ENCODE peak calls at places on chromosomes 2 and 18, in seven cellular contexts. O, Z, T, H, G, C and J are unnamed samples.

GRCh38 chr2:234495801-234496441 is 960 bp downstream of the ARL4C start:
- DNase-seq in T (peak; percentile 72), G (peak; percentile 33), C (peak; percentile 43), Z (peak; percentile 30), H (peak; percentile 41), O (peak; percentile 69), J (no peak)

GRCh38 chr18:74132201-74132600 is 15.4 kb downstream of the FBXO15 start:
- DNase-seq in T (no peak), G (no peak), O (no peak), C (no peak), Z (no peak), H (no peak), J (no peak)

GRCh38 chr18:39297225-39297624 is 1731.6 kb upstream of the CELF4 start:
- DNase-seq in H (no peak), O (no peak), T (no peak), Z (no peak), G (no peak), C (no peak), J (no peak)

GRCh38 chr18:37541517-37541916 is 24.1 kb downstream of the CELF4 start:
- DNase-seq in G (no peak), C (no peak), O (no peak), H (no peak), Z (no peak), T (no peak), J (no peak)

GRCh38 chr2:172103471-172104292 is 982 bp upstream of the DLX2 start:
- DNase-seq in T (peak; percentile 89), Z (peak; percentile 92), O (peak; percentile 82), C (peak; percentile 84), H (peak; percentile 57), G (peak; percentile 91), J (peak; percentile 91)

GRCh38 chr2:199459286-199460100 is 1.8 kb upstream of the SATB2 start:
- DNase-seq in Z (peak; percentile 95), T (peak; percentile 95), G (peak; percentile 88), O (peak; percentile 71), H (peak; percentile 55), C (peak; percentile 93), J (peak; percentile 96)

GRCh38 chr2:32836961-32837360 is 109.8 kb upstream of the LTBP1 start:
- DNase-seq in Z (no peak), C (no peak), O (no peak), H (no peak), G (no peak), T (no peak), J (no peak)

GRCh38 chr18:44130365-44130942 is 550.2 kb upstream of the SETBP1 start:
- DNase-seq in C (peak; percentile 53), G (peak; percentile 27), O (no peak), H (no peak), Z (peak; percentile 54), T (no peak), J (peak; percentile 64)

GRCh38 chr2:184541591-184541990 is 56.7 kb upstream of the ZNF804A start:
- DNase-seq in G (no peak), O (no peak), T (no peak), H (no peak), C (no peak), Z (no peak), J (no peak)

GRCh38 chr2:56130463-56131070 is 53.2 kb upstream of the CCDC85A start:
- DNase-seq in T (no peak), Z (peak; percentile 66), O (no peak), H (no peak), C (peak; percentile 60), G (no peak), J (peak; percentile 47)

GRCh38 chr18:9434240-9434701 is 41.0 kb upstream of the RALBP1 start:
- DNase-seq in G (no peak), Z (no peak), C (no peak), T (no peak), H (no peak), O (no peak), J (no peak)

GRCh38 chr2:71781695-71782228 is 328.4 kb downstream of the DYSF start:
- DNase-seq in T (no peak), O (peak; percentile 7), H (no peak), G (no peak), C (no peak), Z (no peak), J (no peak)

GRCh38 chr2:234430892-234431291 is 66.0 kb downstream of the ARL4C start:
- DNase-seq in H (no peak), G (no peak), Z (no peak), O (no peak), T (no peak), C (no peak), J (no peak)

GRCh38 chr2:52676056-52676455 is 1091.5 kb upstream of the CHAC2 start:
- DNase-seq in H (no peak), G (no peak), C (no peak), T (no peak), Z (no peak), O (no peak), J (no peak)

GRCh38 chr2:151853070-151853758 is 25.0 kb upstream of the ARL5A start:
- DNase-seq in G (no peak), O (no peak), C (no peak), Z (no peak), H (no peak), T (no peak), J (no peak)

GRCh38 chr2:240644171-240644651 is 18.9 kb downstream of the GPR35 start:
- DNase-seq in T (peak; percentile 49), H (no peak), Z (no peak), G (no peak), C (no peak), O (peak; percentile 44), J (peak; percentile 41)

GRCh38 chr2:190412971-190413370 is 4.8 kb downstream of the MFSD6 start:
- DNase-seq in O (no peak), H (no peak), T (no peak), C (peak; percentile 33), Z (no peak), G (no peak), J (no peak)

GRCh38 chr2:227366861-227367800 is 12.0 kb downstream of the TM4SF20 start:
- DNase-seq in Z (peak; percentile 95), O (no peak), G (no peak), T (no peak), C (peak; percentile 62), H (no peak), J (no peak)

GRCh38 chr2:134295441-134295840 is 41.6 kb downstream of the MGAT5 start:
- DNase-seq in H (no peak), T (no peak), O (no peak), G (no peak), Z (no peak), C (no peak), J (no peak)

GRCh38 chr2:235347691-235348090 is 146.2 kb upstream of the AGAP1 start:
- DNase-seq in Z (peak; percentile 42), O (no peak), C (peak; percentile 56), T (no peak), G (no peak), H (no peak), J (peak; percentile 86)

GRCh38 chr2:171266102-171266501 is 105.4 kb upstream of the TLK1 start:
- DNase-seq in C (no peak), O (no peak), H (no peak), G (no peak), Z (no peak), T (no peak), J (no peak)

GRCh38 chr2:61887684-61888303 is 662 bp downstream of the CCT4 start:
- DNase-seq in T (no peak), G (peak; percentile 49), H (no peak), O (no peak), C (peak; percentile 53), Z (peak; percentile 51), J (peak; percentile 40)

GRCh38 chr2:105809099-105809473 is 64.4 kb downstream of the NCK2 start:
- DNase-seq in C (peak; percentile 53), G (no peak), O (no peak), H (no peak), T (no peak), Z (no peak), J (no peak)
- H3K4me3 ChIP-seq in C (no peak overlapping the region), G (no peak overlapping the region), O (no peak overlapping the region), H (peak overlapping the region; percentile 2), T (no peak overlapping the region), Z (no peak overlapping the region), J (no peak overlapping the region)

GRCh38 chr2:101341901-101342624 is 33.6 kb upstream of the RNF149 start:
- DNase-seq in T (peak; percentile 83), H (peak; percentile 62), Z (peak; percentile 81), C (peak; percentile 73), G (peak; percentile 80), O (peak; percentile 85), J (peak; percentile 80)

GRCh38 chr2:101342625-101343008 is 34.1 kb upstream of the RNF149 start:
- DNase-seq in O (no peak), C (no peak), Z (no peak), G (no peak), T (no peak), H (no peak), J (no peak)

GRCh38 chr2:101340141-101340541 is 31.6 kb upstream of the RNF149 start:
- DNase-seq in Z (peak; percentile 29), G (no peak), H (no peak), O (no peak), C (no peak), T (no peak), J (no peak)

GRCh38 chr2:101339236-101339865 is 30.9 kb upstream of the RNF149 start:
- DNase-seq in T (no peak), C (no peak), H (no peak), O (no peak), Z (no peak), G (no peak), J (no peak)

GRCh38 chr2:101341421-101341820 is 32.9 kb upstream of the RNF149 start:
- DNase-seq in G (no peak), H (no peak), T (no peak), O (no peak), Z (no peak), C (no peak), J (peak; percentile 52)
- H3K4me3 ChIP-seq in G (no peak overlapping the region), H (no peak overlapping the region), T (no peak overlapping the region), O (no peak overlapping the region), Z (no peak overlapping the region), C (no peak overlapping the region), J (no peak overlapping the region)

GRCh38 chr2:109195193-109196045 is 66.4 kb downstream of the SH3RF3 start:
- DNase-seq in G (no peak), O (peak; percentile 40), C (no peak), Z (peak; percentile 34), H (no peak), T (peak; percentile 45), J (no peak)
- H3K4me3 ChIP-seq in G (no peak overlapping the region), O (no peak overlapping the region), C (no peak overlapping the region), Z (no peak overlapping the region), H (no peak overlapping the region), T (no peak overlapping the region), J (no peak overlapping the region)

DNA sequence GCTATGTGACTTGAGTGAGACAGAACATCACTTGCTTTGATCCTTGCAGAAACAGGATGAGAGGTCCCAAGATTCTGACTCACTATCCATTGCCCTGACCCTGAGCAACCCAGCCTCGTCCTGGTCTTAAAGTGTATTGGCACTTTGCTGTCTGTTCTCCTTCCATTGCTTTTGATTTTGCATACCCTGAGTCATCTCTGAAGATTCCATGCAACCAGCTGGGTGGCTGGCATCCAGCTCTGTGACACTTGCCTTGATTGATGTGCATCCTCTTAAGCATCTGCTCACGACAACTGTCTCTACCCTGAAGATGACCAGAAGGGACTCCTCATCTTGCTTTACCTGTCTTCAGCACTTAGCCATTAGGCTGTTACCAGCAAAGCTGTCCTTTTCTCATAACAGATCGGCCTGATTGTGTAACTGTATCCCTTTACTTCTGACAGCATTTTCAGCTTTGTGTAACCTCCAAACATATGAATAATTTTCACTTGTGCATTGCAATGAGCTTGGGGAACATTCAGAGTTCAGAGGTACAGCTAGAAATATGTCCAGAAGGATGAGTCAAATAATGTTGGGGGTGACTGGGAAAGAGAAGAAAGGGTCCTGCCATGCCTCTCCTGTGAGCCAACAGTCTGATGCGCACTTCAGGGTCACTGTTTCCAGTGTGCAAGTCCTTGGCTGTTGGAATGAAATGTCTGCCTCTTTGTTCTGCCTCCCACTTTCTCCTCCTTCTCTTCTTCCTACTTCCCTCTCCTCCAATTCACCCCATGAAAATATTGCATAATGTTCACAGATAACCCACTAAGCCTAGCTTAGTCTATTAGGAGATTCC is 249.7 kb upstream of the OSR1 start:
- DNase-seq in G (no peak), Z (peak; percentile 76), C (peak; percentile 40), T (no peak), O (no peak), H (no peak), J (peak; percentile 17)
- H3K4me3 ChIP-seq in G (no peak overlapping the region), Z (no peak overlapping the region), C (no peak overlapping the region), T (no peak overlapping the region), O (no peak overlapping the region), H (no peak overlapping the region), J (no peak overlapping the region)